ENCODE peak calls at places on chromosomes 12 and 14, in four cellular contexts. M, K, O and F are unnamed samples.

GRCh38 chr12:1768585-1768984 is 51.8 kb upstream of the LRTM2 start:
- ATAC-seq in M (no peak), K (no peak), O (no peak), F (no peak)

GRCh38 chr12:51342416-51342815 is 4.1 kb downstream of the CELA1 start:
- ATAC-seq in M (no peak), K (no peak), O (no peak), F (no peak)

GRCh38 chr12:63302269-63302940 is 151.4 kb upstream of the AVPR1A start:
- ATAC-seq in M (peak; percentile 86), K (no peak), O (no peak), F (no peak)

GRCh38 chr12:7161811-7162210 is 27.7 kb upstream of the PEX5 start:
- ATAC-seq in M (no peak), K (peak; percentile 5), O (no peak), F (no peak)

GRCh38 chr14:103499709-103500108 is 22.9 kb downstream of the CKB start:
- ATAC-seq in M (peak; percentile 59), K (peak; percentile 69), O (peak; percentile 74), F (no peak)

GRCh38 chr12:114405449-114406271 is at the start of gene TBX5:
- ATAC-seq in M (no peak), K (peak; percentile 57), O (peak; percentile 17), F (peak; percentile 32)

GRCh38 chr14:94500264-94500663 is 9.0 kb downstream of the SERPINA12 start:
- ATAC-seq in M (no peak), K (no peak), O (no peak), F (no peak)

GRCh38 chr12:54368016-54368708 is 3.9 kb upstream of the GPR84 start:
- ATAC-seq in M (peak; percentile 44), K (peak; percentile 3), O (no peak), F (no peak)

GRCh38 chr14:75476274-75476995 is 45.8 kb upstream of the BATF start:
- ATAC-seq in M (no peak), K (peak; percentile 31), O (peak; percentile 93), F (peak; percentile 74)

GRCh38 chr12:89966495-89967240 is 258.0 kb upstream of the ATP2B1 start:
- ATAC-seq in M (no peak), K (no peak), O (no peak), F (no peak)

GRCh38 chr12:89965993-89966392 is 257.4 kb upstream of the ATP2B1 start:
- ATAC-seq in M (no peak), K (no peak), O (no peak), F (no peak)

GRCh38 chr12:89970646-89971192 is 262.1 kb upstream of the ATP2B1 start:
- ATAC-seq in M (no peak), K (no peak), O (no peak), F (no peak)

GRCh38 chr12:89969098-89969497 is 260.5 kb upstream of the ATP2B1 start:
- ATAC-seq in M (no peak), K (no peak), O (peak; percentile 68), F (no peak)

DNA sequence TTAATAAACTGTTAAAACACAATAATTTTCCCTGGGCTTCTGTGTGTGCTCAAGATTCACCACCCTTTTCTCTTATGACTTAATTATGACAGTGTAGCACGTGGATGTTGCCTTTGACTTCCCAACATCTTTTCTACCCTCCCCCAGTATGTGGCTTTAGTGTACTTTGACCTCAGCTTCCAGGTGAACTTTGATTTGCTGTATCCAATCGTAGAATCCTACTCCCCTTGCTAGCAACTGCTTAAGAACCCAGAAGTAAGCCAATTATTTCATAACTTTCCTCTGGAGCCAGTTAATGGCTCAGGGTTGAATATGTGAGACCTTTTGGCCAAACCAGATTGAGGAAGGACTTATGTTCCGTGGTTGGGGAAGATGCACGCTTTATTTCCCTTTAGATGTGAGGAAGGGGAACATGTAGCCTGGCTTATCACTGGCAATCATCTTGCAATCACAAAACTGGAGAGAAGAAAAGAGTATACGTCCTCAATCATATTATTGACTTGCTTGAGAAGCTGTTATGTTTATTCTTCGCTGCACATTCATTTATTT is 259.6 kb upstream of the ATP2B1 start:
- ATAC-seq in M (no peak), K (no peak), O (no peak), F (no peak)
- TF ChIP-seq EP300 in M (no peak), K (no peak), O (no peak), F (no peak)

GRCh38 chr12:124400124-124400523 is 105.2 kb downstream of the RFLNA start:
- ATAC-seq in M (no peak), K (no peak), O (no peak), F (no peak)

GRCh38 chr12:124399622-124400021 is 104.7 kb downstream of the RFLNA start:
- ATAC-seq in M (peak; percentile 59), K (peak; percentile 38), O (no peak), F (no peak)

GRCh38 chr12:124402281-124403066 is 107.6 kb downstream of the RFLNA start:
- ATAC-seq in M (no peak), K (no peak), O (no peak), F (no peak)

GRCh38 chr12:124403273-124403672 is 108.4 kb downstream of the RFLNA start:
- ATAC-seq in M (no peak), K (no peak), O (no peak), F (peak; percentile 36)

DNA sequence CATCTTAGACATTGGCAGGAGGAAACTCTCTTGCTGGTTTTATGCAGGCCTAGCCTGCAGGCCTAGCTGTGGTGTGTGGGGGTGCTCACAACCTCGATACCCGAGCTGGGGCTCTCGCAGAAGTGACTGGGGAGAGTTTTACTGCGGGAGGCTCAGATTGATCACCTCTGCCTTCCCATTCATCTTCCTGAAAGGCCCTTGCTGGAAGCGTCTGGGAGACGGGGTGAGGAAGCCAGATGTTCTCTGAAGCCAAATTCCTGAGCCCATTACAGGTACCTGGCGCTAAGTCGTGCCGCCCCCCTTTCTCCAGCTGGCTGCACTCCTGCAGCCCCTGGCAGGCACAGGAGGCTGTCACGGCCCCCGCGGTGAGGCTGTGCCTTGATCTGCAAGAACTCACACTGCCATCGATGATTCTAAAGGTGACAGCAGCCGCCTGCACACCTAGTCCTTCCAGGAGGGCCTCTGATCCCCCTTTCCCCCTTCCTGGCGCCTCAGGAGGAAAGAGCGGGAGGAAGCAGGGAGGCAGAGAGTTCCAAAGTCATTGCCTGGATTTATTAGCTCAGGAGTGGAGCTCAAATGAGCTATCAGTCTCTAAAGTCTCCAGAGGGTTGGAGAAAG is 106.8 kb downstream of the RFLNA start:
- ATAC-seq in M (no peak), K (no peak), O (no peak), F (no peak)
- TF ChIP-seq EP300 in M (no peak), K (no peak), O (no peak), F (no peak)

DNA sequence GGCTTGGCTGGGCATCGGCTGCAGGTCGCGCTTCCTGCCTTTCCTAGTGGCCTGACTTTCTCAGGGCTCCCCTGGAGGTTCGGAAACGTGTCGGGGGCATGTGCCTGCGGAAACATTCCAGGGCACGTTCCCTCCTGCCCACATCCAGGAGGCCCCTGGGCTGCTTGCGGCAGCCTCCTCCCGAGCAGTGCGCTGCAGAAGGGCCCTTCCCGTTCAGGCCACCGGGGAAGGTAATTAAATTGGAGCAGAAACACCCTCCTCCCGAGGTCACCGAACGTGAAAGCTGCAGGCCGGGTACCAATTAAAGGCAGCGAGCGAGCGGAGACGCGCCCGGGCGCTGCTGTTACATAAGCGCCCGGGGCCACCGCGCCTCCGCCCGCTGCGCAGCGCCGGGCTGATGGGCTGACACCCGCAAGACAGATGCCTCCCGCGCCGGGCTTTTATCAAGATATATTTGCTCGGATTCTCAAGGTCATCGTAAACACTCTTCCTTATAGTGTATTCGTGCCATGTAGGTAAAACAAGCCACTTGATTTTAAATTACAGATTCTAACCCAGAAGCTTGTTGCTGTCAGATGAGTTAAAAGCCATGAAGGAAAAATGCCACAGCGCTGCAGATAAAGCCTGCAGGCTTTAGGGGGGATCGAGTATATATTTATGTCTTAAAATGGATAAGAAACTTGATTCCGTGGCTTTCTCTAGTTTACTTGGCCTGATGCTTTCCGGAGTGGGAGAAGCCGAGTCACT is 31.4 kb downstream of the SSPN start:
- ATAC-seq in M (no peak), K (peak; percentile 79), O (no peak), F (peak; percentile 69)
- TF ChIP-seq EP300 in M (no peak), K (no peak), O (no peak), F (no peak)

GRCh38 chr12:85000766-85001165 is 35.3 kb downstream of the TSPAN19 start:
- ATAC-seq in M (no peak), K (no peak), O (no peak), F (no peak)

GRCh38 chr12:84996759-84997158 is 39.3 kb downstream of the TSPAN19 start:
- ATAC-seq in M (no peak), K (no peak), O (no peak), F (no peak)

GRCh38 chr12:84994436-84994835 is 41.6 kb downstream of the TSPAN19 start:
- ATAC-seq in M (no peak), K (no peak), O (no peak), F (no peak)

DNA sequence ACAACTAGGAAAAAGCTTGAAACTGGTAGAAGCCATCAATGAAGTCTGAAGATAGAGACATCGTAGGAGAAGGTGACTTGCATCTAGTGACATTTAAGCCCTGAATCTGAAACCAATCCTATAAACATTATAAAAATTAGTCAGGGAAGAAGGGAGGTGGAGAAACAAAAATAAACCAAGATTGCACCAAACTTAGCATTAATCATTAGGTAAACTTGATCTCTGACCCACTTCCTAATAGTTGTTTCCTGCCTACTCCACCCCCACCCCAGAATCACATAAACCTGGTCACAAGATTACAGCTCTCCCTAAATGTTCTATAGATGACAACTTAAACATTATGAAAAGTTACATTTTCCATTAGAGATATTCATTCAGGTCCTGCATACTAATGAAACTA is 40.4 kb downstream of the TSPAN19 start:
- ATAC-seq in M (no peak), K (no peak), O (no peak), F (no peak)
- TF ChIP-seq EP300 in M (no peak), K (no peak), O (no peak), F (no peak)